ENCODE peak calls at places on chromosomes 12 and 14, in eight cellular contexts. K, D, E, Q, J, A, T and X are unnamed samples.
A peak's percentile ranks its signal among the peaks of the same experiment; 100 is the strongest.

GRCh38 chr14:65959563-65960024 is 526.6 kb upstream of the CCDC196 start:
- DNase-seq in K (no peak), D (no peak), E (no peak), Q (no peak), J (no peak), A (no peak), T (no peak), X (no peak)

GRCh38 chr12:13114251-13115052 is 11.0 kb upstream of the GSG1 start:
- DNase-seq in K (no peak), D (no peak), E (no peak), Q (no peak), J (no peak), A (no peak), T (no peak), X (no peak)

GRCh38 chr14:94099006-94099405 is 11.5 kb upstream of the IFI27 start:
- DNase-seq in K (no peak), D (no peak), E (no peak), Q (no peak), J (no peak), A (no peak), T (no peak), X (no peak)

GRCh38 chr14:59020382-59020781 is 168.1 kb upstream of the DAAM1 start:
- DNase-seq in K (no peak), D (no peak), E (peak; percentile 17), Q (peak; percentile 42), J (no peak), A (no peak), T (no peak), X (peak; percentile 43)

GRCh38 chr14:42806909-42807315 is 1200.2 kb downstream of the LRFN5 start:
- DNase-seq in K (no peak), D (no peak), E (no peak), Q (peak; percentile 60), J (no peak), A (peak; percentile 55), T (no peak), X (peak; percentile 73)

GRCh38 chr12:130014485-130014807 is 110.6 kb upstream of the TMEM132D start:
- DNase-seq in K (no peak), D (no peak), E (no peak), Q (no peak), J (peak; percentile 50), A (no peak), T (no peak), X (no peak)

GRCh38 chr14:105168496-105168978 is at the start of gene JAG2:
- DNase-seq in K (no peak), D (peak; percentile 51), E (no peak), Q (no peak), J (no peak), A (no peak), T (no peak), X (no peak)

GRCh38 chr12:78703820-78704525 is 160.6 kb upstream of the SYT1 start:
- DNase-seq in K (no peak), D (no peak), E (peak; percentile 14), Q (peak; percentile 63), J (no peak), A (peak; percentile 24), T (no peak), X (peak; percentile 60)

GRCh38 chr12:50505386-50505827 is 622 bp downstream of the DIP2B start:
- DNase-seq in K (no peak), D (peak; percentile 34), E (peak; percentile 28), Q (no peak), J (peak; percentile 65), A (no peak), T (no peak), X (peak; percentile 19)

GRCh38 chr14:51547260-51547659 is 104.5 kb upstream of the FRMD6 start:
- DNase-seq in K (no peak), D (no peak), E (peak; percentile 83), Q (peak; percentile 99), J (no peak), A (peak; percentile 98), T (no peak), X (peak; percentile 99)

GRCh38 chr12:28027328-28027727 is 54.8 kb upstream of the PTHLH start:
- DNase-seq in K (no peak), D (no peak), E (no peak), Q (peak; percentile 3), J (no peak), A (no peak), T (no peak), X (peak; percentile 55)

GRCh38 chr14:105067969-105068301 is 2.7 kb upstream of the GPR132 start:
- DNase-seq in K (no peak), D (no peak), E (no peak), Q (no peak), J (no peak), A (no peak), T (no peak), X (no peak)

GRCh38 chr12:121214171-121214777 is 4.3 kb downstream of the P2RX4 start:
- DNase-seq in K (no peak), D (no peak), E (no peak), Q (peak; percentile 95), J (no peak), A (no peak), T (no peak), X (peak; percentile 89)

GRCh38 chr14:53601409-53601808 is 355.2 kb downstream of the BMP4 start:
- DNase-seq in K (no peak), D (no peak), E (no peak), Q (no peak), J (no peak), A (no peak), T (no peak), X (no peak)

GRCh38 chr12:9707864-9708808 is 24.8 kb downstream of the CLECL1 start:
- DNase-seq in K (no peak), D (peak; percentile 52), E (peak; percentile 41), Q (peak; percentile 62), J (peak; percentile 59), A (peak; percentile 26), T (peak; percentile 60), X (peak; percentile 64)

GRCh38 chr14:56310643-56311042 is 192.4 kb downstream of the PELI2 start:
- DNase-seq in K (no peak), D (no peak), E (peak; percentile 21), Q (peak; percentile 56), J (no peak), A (no peak), T (no peak), X (peak; percentile 38)

GRCh38 chr12:23949212-23950010 is at the start of gene SOX5:
- DNase-seq in K (no peak), D (no peak), E (peak; percentile 65), Q (peak; percentile 88), J (peak; percentile 46), A (no peak), T (no peak), X (peak; percentile 54)

GRCh38 chr12:22283006-22283506 is 51.5 kb downstream of the ST8SIA1 start:
- DNase-seq in K (no peak), D (no peak), E (peak; percentile 22), Q (peak; percentile 74), J (no peak), A (peak; percentile 74), T (no peak), X (peak; percentile 68)

GRCh38 chr12:62621239-62621638 is 154.6 kb downstream of the MON2 start:
- DNase-seq in K (no peak), D (no peak), E (no peak), Q (no peak), J (no peak), A (no peak), T (no peak), X (no peak)

GRCh38 chr12:79764641-79765040 is 73.9 kb upstream of the PAWR start:
- DNase-seq in K (no peak), D (no peak), E (no peak), Q (no peak), J (no peak), A (no peak), T (no peak), X (peak; percentile 40)

GRCh38 chr12:1282670-1283361 is 291.8 kb downstream of the ERC1 start:
- DNase-seq in K (no peak), D (no peak), E (peak; percentile 5), Q (no peak), J (no peak), A (no peak), T (no peak), X (peak; percentile 87)

GRCh38 chr12:12032771-12033588 is 37.8 kb upstream of the BCL2L14 start:
- DNase-seq in K (peak; percentile 12), D (peak; percentile 60), E (peak; percentile 71), Q (peak; percentile 81), J (peak; percentile 86), A (peak; percentile 73), T (peak; percentile 52), X (peak; percentile 88)

GRCh38 chr14:78519863-78520262 is 349.7 kb downstream of the NRXN3 start:
- DNase-seq in K (no peak), D (no peak), E (no peak), Q (peak; percentile 7), J (no peak), A (peak; percentile 10), T (no peak), X (peak; percentile 2)

GRCh38 chr12:43579240-43579639 is 27.2 kb upstream of the ADAMTS20 start:
- DNase-seq in K (no peak), D (no peak), E (no peak), Q (no peak), J (no peak), A (peak; percentile 1), T (no peak), X (no peak)

GRCh38 chr14:105055736-105056302 is 9.4 kb downstream of the GPR132 start:
- DNase-seq in K (no peak), D (no peak), E (no peak), Q (no peak), J (no peak), A (no peak), T (no peak), X (no peak)

GRCh38 chr14:31672709-31673108 is 111.5 kb downstream of the NUBPL start:
- DNase-seq in K (no peak), D (no peak), E (no peak), Q (no peak), J (no peak), A (no peak), T (no peak), X (no peak)